ENCODE peak calls at places on chromosomes 5 and 9, in seven cellular contexts. X is heart left ventricle, L is fibroblast of mammary gland, U is right lobe of liver, V is WTC11, N is tibial artery, Y is glutamatergic neuron. S is an unnamed sample.

GRCh38 chr5:154575869-154576806 is 98.1 kb upstream of the HAND1 start:
- DNase-seq in X (no peak), L (no peak), U (no peak), V (no peak), N (no peak), Y (no peak), S (peak)

GRCh38 chr5:138654281-138654867 is 79.2 kb upstream of the HSPA9 start:
- DNase-seq in X (no peak), L (peak), U (no peak), V (no peak), N (no peak), Y (peak), S (peak)

GRCh38 chr9:115182264-115182663 is 64.3 kb upstream of the TNC start:
- DNase-seq in X (no peak), L (no peak), U (no peak), V (no peak), N (no peak), Y (no peak), S (no peak)

GRCh38 chr5:107607196-107607595 is 63.5 kb downstream of the EFNA5 start:
- DNase-seq in X (no peak), L (no peak), U (no peak), V (no peak), N (no peak), Y (no peak), S (no peak)

GRCh38 chr5:124865603-124866354 is 119.3 kb upstream of the ZNF608 start:
- DNase-seq in X (no peak), L (no peak), U (no peak), V (no peak), N (no peak), Y (no peak), S (no peak)

GRCh38 chr5:52738095-52738506 is 49.6 kb upstream of the ITGA1 start:
- DNase-seq in X (no peak), L (peak), U (no peak), V (no peak), N (no peak), Y (no peak), S (peak)

GRCh38 chr5:107389130-107389553 is 281.6 kb downstream of the EFNA5 start:
- DNase-seq in X (no peak), L (peak), U (no peak), V (no peak), N (no peak), Y (no peak), S (peak)

GRCh38 chr5:35954175-35954574 is 15.8 kb upstream of the CAPSL start:
- DNase-seq in X (no peak), L (no peak), U (no peak), V (peak), N (no peak), Y (no peak), S (no peak)

GRCh38 chr9:130940693-130941576 is 1.9 kb upstream of the FIBCD1 start:
- DNase-seq in X (peak), L (peak), U (peak), V (peak), N (peak), Y (peak), S (peak)

GRCh38 chr5:107218457-107219193 is 452.1 kb downstream of the EFNA5 start:
- DNase-seq in X (no peak), L (peak), U (no peak), V (no peak), N (no peak), Y (no peak), S (no peak)

GRCh38 chr5:150577378-150577777 is 63.1 kb upstream of the SYNPO start:
- DNase-seq in X (no peak), L (no peak), U (no peak), V (no peak), N (no peak), Y (no peak), S (no peak)

GRCh38 chr5:7518947-7519560 is 123.1 kb downstream of the ADCY2 start:
- DNase-seq in X (no peak), L (no peak), U (no peak), V (peak), N (no peak), Y (no peak), S (no peak)

GRCh38 chr9:107999011-107999410 is 509.4 kb upstream of the KLF4 start:
- DNase-seq in X (no peak), L (no peak), U (no peak), V (no peak), N (no peak), Y (no peak), S (no peak)

GRCh38 chr5:78627175-78627574 is 21.4 kb downstream of the LHFPL2 start:
- DNase-seq in X (no peak), L (peak), U (no peak), V (no peak), N (no peak), Y (no peak), S (no peak)

GRCh38 chr5:107885601-107886000 is 214.9 kb upstream of the EFNA5 start:
- DNase-seq in X (no peak), L (no peak), U (no peak), V (no peak), N (no peak), Y (no peak), S (no peak)

GRCh38 chr5:39624268-39624886 is 199.6 kb upstream of the DAB2 start:
- DNase-seq in X (no peak), L (peak), U (no peak), V (no peak), N (no peak), Y (no peak), S (no peak)

GRCh38 chr9:22008662-22009562 is at the start of gene CDKN2B:
- DNase-seq in X (peak), L (peak), U (peak), V (peak), N (peak), Y (peak), S (peak)

GRCh38 chr5:83899351-83899970 is 178.8 kb upstream of the HAPLN1 start:
- DNase-seq in X (no peak), L (no peak), U (no peak), V (no peak), N (no peak), Y (no peak), S (no peak)

GRCh38 chr5:53645581-53645980 is 85.1 kb downstream of the NDUFS4 start:
- DNase-seq in X (no peak), L (no peak), U (no peak), V (no peak), N (no peak), Y (no peak), S (no peak)

GRCh38 chr5:78076351-78076750 is 218.1 kb downstream of the AP3B1 start:
- DNase-seq in X (no peak), L (no peak), U (no peak), V (no peak), N (no peak), Y (no peak), S (no peak)

DNA sequence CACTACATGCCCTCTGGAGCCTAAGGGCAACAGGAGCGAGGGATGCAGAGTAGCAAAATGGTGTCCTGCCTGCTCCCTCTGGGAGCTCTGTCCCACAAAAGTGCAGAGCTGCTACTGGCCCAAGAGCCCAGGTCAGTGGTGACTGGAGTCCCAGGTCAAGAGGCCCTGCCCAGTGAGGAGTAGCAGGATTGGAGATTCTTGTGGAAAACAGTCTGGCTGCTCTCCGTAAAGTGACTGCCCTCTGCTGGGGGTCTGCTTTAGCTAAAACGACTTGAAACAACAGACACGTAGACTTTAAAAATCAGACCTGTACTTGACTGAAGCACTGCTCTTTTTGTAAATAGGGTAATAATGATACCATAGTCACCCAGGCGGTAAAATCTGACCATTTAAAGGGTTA is 917.0 kb downstream of the MAT2B start:
- DNase-seq in X (no peak), L (peak), U (no peak), V (peak), N (no peak), Y (peak), S (peak)
- TF ChIP-seq CTCF in X (no peak), L (peak), U (no peak), V (peak), N (no peak), Y (peak), S (no peak)

DNA sequence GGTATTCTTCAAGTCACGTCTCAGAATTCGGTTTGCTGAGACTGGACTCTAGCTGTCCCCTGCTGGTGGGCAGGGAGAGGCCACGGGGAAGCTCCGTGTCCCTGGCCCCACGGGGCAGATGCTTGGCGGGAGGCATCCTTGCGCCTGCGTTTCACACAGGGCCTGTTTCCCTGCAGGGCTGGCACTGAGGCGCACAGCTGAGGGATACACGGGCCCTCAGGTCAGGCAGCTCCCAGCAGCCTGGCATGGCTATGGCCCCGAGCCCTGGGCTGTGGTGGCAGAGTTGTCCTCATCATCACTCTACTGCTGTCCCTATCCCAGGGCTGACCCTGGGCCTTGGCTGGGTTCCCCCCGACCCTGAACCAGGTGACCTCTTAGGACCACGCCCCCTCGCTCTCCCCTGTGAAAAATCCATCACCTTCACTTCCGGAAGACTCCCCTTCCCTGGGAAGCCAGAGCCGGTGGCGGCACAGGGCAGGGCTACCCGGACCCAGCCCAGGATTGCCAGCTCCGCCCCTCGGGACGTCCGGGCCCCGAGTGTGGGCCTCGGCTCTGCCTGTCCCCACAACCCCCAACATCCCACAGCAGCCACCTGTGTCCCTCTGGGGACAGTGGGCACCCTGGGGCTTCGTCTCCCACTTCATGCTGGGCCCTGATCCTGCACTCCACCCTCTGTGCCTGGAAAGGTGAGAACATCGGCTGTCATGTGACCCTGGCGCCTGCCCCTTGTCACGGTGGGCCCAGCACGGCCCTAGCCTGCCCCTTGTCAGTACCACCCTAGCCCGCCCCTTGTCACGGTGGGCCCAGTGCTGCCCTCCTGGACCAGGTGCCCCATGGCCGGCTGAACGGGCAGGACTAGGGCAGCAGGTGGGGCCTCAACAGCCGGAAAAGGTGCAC is 5.0 kb downstream of the DPP7 start:
- DNase-seq in X (no peak), L (no peak), U (no peak), V (no peak), N (no peak), Y (no peak), S (no peak)
- TF ChIP-seq CTCF in X (no peak), L (no peak), U (no peak), V (no peak), N (no peak), Y (no peak), S (no peak)

GRCh38 chr9:34869390-34869789 is 88.7 kb upstream of the PHF24 start:
- DNase-seq in X (no peak), L (peak), U (no peak), V (no peak), N (no peak), Y (no peak), S (peak)
- TF ChIP-seq CTCF in X (peak), L (peak), U (peak), V (no peak), N (no peak), Y (no peak), S (no peak)

GRCh38 chr9:93908591-93909241 is 46.4 kb downstream of the BARX1 start:
- DNase-seq in X (no peak), L (no peak), U (peak), V (no peak), N (no peak), Y (peak), S (no peak)
- TF ChIP-seq CTCF in X (no peak), L (no peak), U (no peak), V (no peak), N (no peak), Y (no peak), S (peak)

GRCh38 chr5:143700994-143701393 is 111.0 kb upstream of the HMHB1 start:
- DNase-seq in X (no peak), L (no peak), U (no peak), V (no peak), N (no peak), Y (no peak), S (no peak)
- TF ChIP-seq CTCF in X (no peak), L (peak), U (no peak), V (no peak), N (no peak), Y (no peak), S (no peak)

GRCh38 chr9:76658510-76659231 is 105.6 kb upstream of the PCA3 start:
- DNase-seq in X (no peak), L (peak), U (no peak), V (no peak), N (no peak), Y (no peak), S (peak)
- TF ChIP-seq CTCF in X (peak), L (peak), U (peak), V (no peak), N (peak), Y (no peak), S (peak)

DNA sequence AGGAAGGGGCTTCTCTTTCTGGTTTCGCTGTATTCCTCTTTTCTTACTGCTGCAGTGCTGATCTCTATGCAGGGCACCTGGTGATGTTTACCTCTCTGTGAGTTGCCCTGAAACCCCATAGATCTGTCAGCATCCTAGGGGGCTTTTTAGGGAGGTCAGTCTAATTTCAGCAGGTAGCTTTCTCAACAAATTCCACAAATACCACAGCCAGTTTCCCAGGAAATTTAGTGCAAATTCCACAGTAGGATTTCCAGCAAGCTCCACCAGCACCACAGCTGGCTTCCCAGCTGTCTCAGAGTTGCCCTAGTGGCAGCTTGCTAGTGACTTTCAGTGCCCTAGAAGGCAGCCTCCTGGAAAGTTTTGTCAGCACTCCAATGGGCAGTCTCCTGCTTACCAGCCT is 379.1 kb upstream of the SMC2 start:
- DNase-seq in X (no peak), L (no peak), U (no peak), V (peak), N (no peak), Y (no peak), S (no peak)
- TF ChIP-seq CTCF in X (no peak), L (no peak), U (no peak), V (no peak), N (no peak), Y (no peak), S (no peak)

GRCh38 chr5:90383903-90384302 is 25.7 kb downstream of the CETN3 start:
- DNase-seq in X (no peak), L (no peak), U (no peak), V (no peak), N (no peak), Y (no peak), S (no peak)

GRCh38 chr5:90384389-90384788 is 25.2 kb downstream of the CETN3 start:
- DNase-seq in X (no peak), L (no peak), U (no peak), V (no peak), N (no peak), Y (no peak), S (no peak)

GRCh38 chr5:90387508-90387907 is 22.0 kb downstream of the CETN3 start:
- DNase-seq in X (no peak), L (no peak), U (no peak), V (no peak), N (no peak), Y (no peak), S (no peak)

GRCh38 chr5:90390326-90390725 is 19.2 kb downstream of the CETN3 start:
- DNase-seq in X (no peak), L (no peak), U (no peak), V (no peak), N (no peak), Y (no peak), S (no peak)

DNA sequence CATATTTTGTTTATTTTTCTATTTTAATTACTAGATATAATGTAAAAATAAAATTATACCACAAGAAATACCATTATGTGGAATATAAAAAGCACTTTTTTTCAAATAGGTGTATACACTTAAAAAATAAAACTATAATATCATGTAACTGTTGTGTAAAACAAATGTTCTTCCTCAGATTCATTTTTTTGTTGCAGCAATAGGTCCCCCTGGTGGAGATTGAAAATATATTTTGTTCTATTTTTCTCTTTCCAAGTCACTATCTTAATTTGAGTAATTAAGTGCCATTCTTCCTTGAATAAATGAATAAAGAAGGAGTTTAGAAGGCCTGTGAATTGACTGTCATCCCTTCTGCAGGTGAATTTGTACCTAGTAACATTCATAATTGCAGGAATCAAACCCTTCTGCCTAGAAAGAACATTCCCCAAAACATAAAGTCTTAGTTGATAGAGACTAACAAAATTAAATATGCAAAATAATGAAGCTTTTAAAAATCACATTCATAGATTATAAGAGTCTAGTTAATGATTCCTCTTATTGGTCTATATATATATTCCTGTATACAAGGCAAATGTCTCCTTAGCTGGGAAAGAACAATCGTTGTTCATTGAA is 23.4 kb downstream of the CETN3 start:
- DNase-seq in X (no peak), L (peak), U (no peak), V (no peak), N (no peak), Y (no peak), S (peak)
- TF ChIP-seq CTCF in X (peak), L (peak), U (peak), V (peak), N (peak), Y (peak), S (peak)

DNA sequence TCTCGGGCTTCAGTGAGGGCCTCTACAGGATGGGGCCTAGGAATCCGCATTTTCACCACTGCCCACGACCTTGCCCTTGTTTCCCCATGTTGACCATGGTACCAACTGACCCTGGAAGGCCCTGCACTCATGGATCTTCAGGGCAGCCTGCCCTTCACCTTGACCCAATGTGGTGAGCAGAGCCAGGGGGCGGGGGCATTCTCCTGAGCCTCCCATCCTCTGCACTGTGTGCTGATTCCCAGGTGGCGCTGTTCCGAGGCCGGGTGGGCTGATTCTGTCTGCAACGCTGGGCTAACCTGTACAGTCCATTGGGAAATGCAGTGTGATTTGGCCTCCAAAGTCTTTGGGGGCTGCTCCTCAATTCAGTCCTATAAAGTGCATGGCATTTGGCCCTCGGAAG is 68.7 kb downstream of the SHB start:
- DNase-seq in X (no peak), L (no peak), U (no peak), V (peak), N (no peak), Y (no peak), S (no peak)
- TF ChIP-seq CTCF in X (no peak), L (no peak), U (no peak), V (no peak), N (no peak), Y (no peak), S (no peak)

DNA sequence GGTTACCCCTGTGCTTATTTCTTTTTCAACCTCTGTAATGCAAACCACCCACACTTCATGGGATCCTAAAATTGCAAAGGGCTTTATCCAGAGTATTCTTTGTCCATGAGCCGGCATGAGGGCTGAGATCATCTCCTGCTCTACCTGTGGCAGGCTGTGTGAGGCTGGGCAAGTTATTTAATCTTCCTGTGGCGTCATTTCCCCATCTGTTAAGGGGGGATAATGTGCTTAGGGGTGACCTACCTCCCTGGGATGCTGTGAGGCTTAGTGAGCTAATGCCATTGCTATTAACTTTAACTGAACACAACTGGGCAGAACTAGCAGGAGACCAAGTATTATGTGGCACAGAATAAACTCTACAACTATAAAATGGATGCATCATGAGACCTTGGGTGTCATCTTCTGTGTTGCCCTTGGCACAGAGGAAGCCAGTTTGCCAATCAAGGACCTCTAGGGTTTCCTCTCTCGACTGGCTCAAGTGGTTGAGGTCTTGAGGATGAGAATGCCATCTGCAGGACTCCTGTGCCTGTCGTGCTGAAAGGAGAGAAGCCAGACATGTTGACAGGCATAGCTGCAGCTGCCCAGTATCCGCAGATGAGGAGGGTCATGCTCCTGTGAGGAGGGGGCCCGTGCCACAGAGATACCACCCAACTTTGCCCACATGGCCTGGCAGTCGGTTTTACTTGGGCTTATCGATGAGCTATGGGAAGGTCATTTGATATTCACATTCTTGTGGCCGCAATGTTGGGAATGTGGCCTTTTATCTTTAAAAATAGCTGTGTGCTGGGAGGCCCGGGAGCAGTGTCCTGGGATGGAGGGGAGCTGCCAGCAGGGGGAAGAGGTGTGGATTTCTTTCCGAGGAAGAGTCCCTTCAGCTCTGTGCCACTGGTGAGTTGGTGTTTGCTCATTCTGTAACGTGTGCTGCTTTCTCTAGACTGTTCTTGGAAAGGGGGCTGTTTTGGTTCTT is 17.2 kb downstream of the FRMPD1 start:
- DNase-seq in X (no peak), L (no peak), U (no peak), V (peak), N (no peak), Y (peak), S (no peak)
- TF ChIP-seq CTCF in X (no peak), L (peak), U (no peak), V (no peak), N (no peak), Y (peak), S (no peak)